ENCODE peak calls at places on chromosomes 4 and X, in nine cellular contexts. One of them, this sample, is unnamed.

GRCh38 chrX:41716767-41717473 is 7.1 kb upstream of the GPR82 start:
- DNase-seq in DMS79 treated with DMSO at 0.1 percent for 48 hours: no peak
- DNase-seq in non-pigmented ciliary epithelial cell: no peak
- DNase-seq in activated CD4-positive, CD25-positive, alpha-beta regulatory T cell treated with anti-CD3 and anti-CD28 coated beads, Interleukin-2, amount 50 U/mL, for 72 hours: no peak
- DNase-seq in occipital lobe: no peak
- DNase-seq in stimulated activated CD8-positive, alpha-beta memory T cell treated with anti-CD3 and anti-CD28 coated beads, Interleukin-2, amount 100 ng/mL, for 1 hour: no peak
- DNase-seq in dorsolateral prefrontal cortex: no peak
- DNase-seq in activated CD8-positive, alpha-beta T cell treated with anti-CD3 and anti-CD28 coated beads, Interleukin-2, amount 10 ng/mL, durations not matched to agents 7 days and 5 days: no peak
- DNase-seq in nephron progenitor cell: no peak
- DNase-seq in this sample: no peak

GRCh38 chrX:134287356-134287755 is 50.4 kb downstream of the CCDC160 start:
- DNase-seq in nephron progenitor cell: no peak
- DNase-seq in activated CD4-positive, CD25-positive, alpha-beta regulatory T cell treated with anti-CD3 and anti-CD28 coated beads, Interleukin-2, amount 50 U/mL, for 72 hours: no peak
- DNase-seq in occipital lobe: no peak
- DNase-seq in non-pigmented ciliary epithelial cell: no peak
- DNase-seq in activated CD8-positive, alpha-beta T cell treated with anti-CD3 and anti-CD28 coated beads, Interleukin-2, amount 10 ng/mL, durations not matched to agents 7 days and 5 days: no peak
- DNase-seq in dorsolateral prefrontal cortex: no peak
- DNase-seq in DMS79 treated with DMSO at 0.1 percent for 48 hours: no peak
- DNase-seq in stimulated activated CD8-positive, alpha-beta memory T cell treated with anti-CD3 and anti-CD28 coated beads, Interleukin-2, amount 100 ng/mL, for 1 hour: no peak
- DNase-seq in this sample: no peak

GRCh38 chrX:136130931-136131843 is 16.1 kb upstream of the FHL1 start:
- DNase-seq in activated CD4-positive, CD25-positive, alpha-beta regulatory T cell treated with anti-CD3 and anti-CD28 coated beads, Interleukin-2, amount 50 U/mL, for 72 hours: no peak
- DNase-seq in DMS79 treated with DMSO at 0.1 percent for 48 hours: no peak
- DNase-seq in occipital lobe: no peak
- DNase-seq in activated CD8-positive, alpha-beta T cell treated with anti-CD3 and anti-CD28 coated beads, Interleukin-2, amount 10 ng/mL, durations not matched to agents 7 days and 5 days: no peak
- DNase-seq in stimulated activated CD8-positive, alpha-beta memory T cell treated with anti-CD3 and anti-CD28 coated beads, Interleukin-2, amount 100 ng/mL, for 1 hour: no peak
- DNase-seq in dorsolateral prefrontal cortex: no peak
- DNase-seq in nephron progenitor cell: no peak
- DNase-seq in non-pigmented ciliary epithelial cell: peak; percentile 73
- DNase-seq in this sample: no peak

GRCh38 chr4:147482281-147482680 is 1.4 kb downstream of the EDNRA start:
- DNase-seq in stimulated activated CD8-positive, alpha-beta memory T cell treated with anti-CD3 and anti-CD28 coated beads, Interleukin-2, amount 100 ng/mL, for 1 hour: no peak
- DNase-seq in DMS79 treated with DMSO at 0.1 percent for 48 hours: no peak
- DNase-seq in nephron progenitor cell: no peak
- DNase-seq in non-pigmented ciliary epithelial cell: no peak
- DNase-seq in occipital lobe: no peak
- DNase-seq in activated CD4-positive, CD25-positive, alpha-beta regulatory T cell treated with anti-CD3 and anti-CD28 coated beads, Interleukin-2, amount 50 U/mL, for 72 hours: no peak
- DNase-seq in dorsolateral prefrontal cortex: no peak
- DNase-seq in activated CD8-positive, alpha-beta T cell treated with anti-CD3 and anti-CD28 coated beads, Interleukin-2, amount 10 ng/mL, durations not matched to agents 7 days and 5 days: no peak
- DNase-seq in this sample: no peak

GRCh38 chrX:10011261-10011931 is 44.2 kb downstream of the CLDN34 start:
- DNase-seq in DMS79 treated with DMSO at 0.1 percent for 48 hours: no peak
- DNase-seq in activated CD8-positive, alpha-beta T cell treated with anti-CD3 and anti-CD28 coated beads, Interleukin-2, amount 10 ng/mL, durations not matched to agents 7 days and 5 days: no peak
- DNase-seq in dorsolateral prefrontal cortex: no peak
- DNase-seq in stimulated activated CD8-positive, alpha-beta memory T cell treated with anti-CD3 and anti-CD28 coated beads, Interleukin-2, amount 100 ng/mL, for 1 hour: no peak
- DNase-seq in non-pigmented ciliary epithelial cell: no peak
- DNase-seq in occipital lobe: no peak
- DNase-seq in nephron progenitor cell: no peak
- DNase-seq in activated CD4-positive, CD25-positive, alpha-beta regulatory T cell treated with anti-CD3 and anti-CD28 coated beads, Interleukin-2, amount 50 U/mL, for 72 hours: no peak
- DNase-seq in this sample: no peak

GRCh38 chrX:9878141-9878875 is 88.8 kb upstream of the CLDN34 start:
- DNase-seq in stimulated activated CD8-positive, alpha-beta memory T cell treated with anti-CD3 and anti-CD28 coated beads, Interleukin-2, amount 100 ng/mL, for 1 hour: no peak
- DNase-seq in occipital lobe: no peak
- DNase-seq in nephron progenitor cell: no peak
- DNase-seq in DMS79 treated with DMSO at 0.1 percent for 48 hours: peak; percentile 24
- DNase-seq in dorsolateral prefrontal cortex: no peak
- DNase-seq in activated CD4-positive, CD25-positive, alpha-beta regulatory T cell treated with anti-CD3 and anti-CD28 coated beads, Interleukin-2, amount 50 U/mL, for 72 hours: no peak
- DNase-seq in non-pigmented ciliary epithelial cell: no peak
- DNase-seq in activated CD8-positive, alpha-beta T cell treated with anti-CD3 and anti-CD28 coated beads, Interleukin-2, amount 10 ng/mL, durations not matched to agents 7 days and 5 days: no peak
- DNase-seq in this sample: no peak

GRCh38 chr4:98851806-98852205 is 77.1 kb downstream of the EIF4E start:
- DNase-seq in DMS79 treated with DMSO at 0.1 percent for 48 hours: no peak
- DNase-seq in activated CD8-positive, alpha-beta T cell treated with anti-CD3 and anti-CD28 coated beads, Interleukin-2, amount 10 ng/mL, durations not matched to agents 7 days and 5 days: no peak
- DNase-seq in activated CD4-positive, CD25-positive, alpha-beta regulatory T cell treated with anti-CD3 and anti-CD28 coated beads, Interleukin-2, amount 50 U/mL, for 72 hours: no peak
- DNase-seq in occipital lobe: no peak
- DNase-seq in stimulated activated CD8-positive, alpha-beta memory T cell treated with anti-CD3 and anti-CD28 coated beads, Interleukin-2, amount 100 ng/mL, for 1 hour: no peak
- DNase-seq in non-pigmented ciliary epithelial cell: peak; percentile 31
- DNase-seq in nephron progenitor cell: no peak
- DNase-seq in dorsolateral prefrontal cortex: no peak
- DNase-seq in this sample: no peak

GRCh38 chr4:157220026-157220881 is at the start of gene GRIA2:
- DNase-seq in dorsolateral prefrontal cortex: peak; percentile 86
- DNase-seq in activated CD8-positive, alpha-beta T cell treated with anti-CD3 and anti-CD28 coated beads, Interleukin-2, amount 10 ng/mL, durations not matched to agents 7 days and 5 days: peak; percentile 51
- DNase-seq in non-pigmented ciliary epithelial cell: no peak
- DNase-seq in occipital lobe: peak; percentile 82
- DNase-seq in activated CD4-positive, CD25-positive, alpha-beta regulatory T cell treated with anti-CD3 and anti-CD28 coated beads, Interleukin-2, amount 50 U/mL, for 72 hours: no peak
- DNase-seq in nephron progenitor cell: peak; percentile 94
- DNase-seq in stimulated activated CD8-positive, alpha-beta memory T cell treated with anti-CD3 and anti-CD28 coated beads, Interleukin-2, amount 100 ng/mL, for 1 hour: no peak
- DNase-seq in DMS79 treated with DMSO at 0.1 percent for 48 hours: peak; percentile 39
- DNase-seq in this sample: no peak

GRCh38 chr4:39637572-39638357 is 900 bp downstream of the SMIM14 start:
- DNase-seq in dorsolateral prefrontal cortex: peak; percentile 60
- DNase-seq in activated CD4-positive, CD25-positive, alpha-beta regulatory T cell treated with anti-CD3 and anti-CD28 coated beads, Interleukin-2, amount 50 U/mL, for 72 hours: no peak
- DNase-seq in occipital lobe: peak; percentile 51
- DNase-seq in non-pigmented ciliary epithelial cell: no peak
- DNase-seq in nephron progenitor cell: peak; percentile 63
- DNase-seq in activated CD8-positive, alpha-beta T cell treated with anti-CD3 and anti-CD28 coated beads, Interleukin-2, amount 10 ng/mL, durations not matched to agents 7 days and 5 days: peak; percentile 41
- DNase-seq in stimulated activated CD8-positive, alpha-beta memory T cell treated with anti-CD3 and anti-CD28 coated beads, Interleukin-2, amount 100 ng/mL, for 1 hour: no peak
- DNase-seq in DMS79 treated with DMSO at 0.1 percent for 48 hours: peak; percentile 17
- DNase-seq in this sample: peak; percentile 30

GRCh38 chrX:45756562-45756961 is 555.9 kb upstream of the DIPK2B start:
- DNase-seq in stimulated activated CD8-positive, alpha-beta memory T cell treated with anti-CD3 and anti-CD28 coated beads, Interleukin-2, amount 100 ng/mL, for 1 hour: no peak
- DNase-seq in occipital lobe: no peak
- DNase-seq in nephron progenitor cell: no peak
- DNase-seq in non-pigmented ciliary epithelial cell: no peak
- DNase-seq in activated CD8-positive, alpha-beta T cell treated with anti-CD3 and anti-CD28 coated beads, Interleukin-2, amount 10 ng/mL, durations not matched to agents 7 days and 5 days: no peak
- DNase-seq in activated CD4-positive, CD25-positive, alpha-beta regulatory T cell treated with anti-CD3 and anti-CD28 coated beads, Interleukin-2, amount 50 U/mL, for 72 hours: no peak
- DNase-seq in dorsolateral prefrontal cortex: no peak
- DNase-seq in DMS79 treated with DMSO at 0.1 percent for 48 hours: peak; percentile 69
- DNase-seq in this sample: no peak

GRCh38 chr4:62006108-62006507 is 806.0 kb downstream of the ADGRL3 start:
- DNase-seq in occipital lobe: no peak
- DNase-seq in nephron progenitor cell: no peak
- DNase-seq in non-pigmented ciliary epithelial cell: no peak
- DNase-seq in activated CD4-positive, CD25-positive, alpha-beta regulatory T cell treated with anti-CD3 and anti-CD28 coated beads, Interleukin-2, amount 50 U/mL, for 72 hours: no peak
- DNase-seq in stimulated activated CD8-positive, alpha-beta memory T cell treated with anti-CD3 and anti-CD28 coated beads, Interleukin-2, amount 100 ng/mL, for 1 hour: no peak
- DNase-seq in dorsolateral prefrontal cortex: no peak
- DNase-seq in activated CD8-positive, alpha-beta T cell treated with anti-CD3 and anti-CD28 coated beads, Interleukin-2, amount 10 ng/mL, durations not matched to agents 7 days and 5 days: no peak
- DNase-seq in DMS79 treated with DMSO at 0.1 percent for 48 hours: no peak
- DNase-seq in this sample: no peak

GRCh38 chrX:71301195-71301924 is at the start of gene ITGB1BP2:
- DNase-seq in activated CD4-positive, CD25-positive, alpha-beta regulatory T cell treated with anti-CD3 and anti-CD28 coated beads, Interleukin-2, amount 50 U/mL, for 72 hours: no peak
- DNase-seq in occipital lobe: peak; percentile 0
- DNase-seq in non-pigmented ciliary epithelial cell: no peak
- DNase-seq in activated CD8-positive, alpha-beta T cell treated with anti-CD3 and anti-CD28 coated beads, Interleukin-2, amount 10 ng/mL, durations not matched to agents 7 days and 5 days: no peak
- DNase-seq in stimulated activated CD8-positive, alpha-beta memory T cell treated with anti-CD3 and anti-CD28 coated beads, Interleukin-2, amount 100 ng/mL, for 1 hour: no peak
- DNase-seq in nephron progenitor cell: no peak
- DNase-seq in DMS79 treated with DMSO at 0.1 percent for 48 hours: no peak
- DNase-seq in dorsolateral prefrontal cortex: no peak
- DNase-seq in this sample: no peak

GRCh38 chr4:173821851-173822250 is 291.8 kb upstream of the HAND2 start:
- DNase-seq in non-pigmented ciliary epithelial cell: no peak
- DNase-seq in activated CD8-positive, alpha-beta T cell treated with anti-CD3 and anti-CD28 coated beads, Interleukin-2, amount 10 ng/mL, durations not matched to agents 7 days and 5 days: no peak
- DNase-seq in DMS79 treated with DMSO at 0.1 percent for 48 hours: no peak
- DNase-seq in activated CD4-positive, CD25-positive, alpha-beta regulatory T cell treated with anti-CD3 and anti-CD28 coated beads, Interleukin-2, amount 50 U/mL, for 72 hours: no peak
- DNase-seq in stimulated activated CD8-positive, alpha-beta memory T cell treated with anti-CD3 and anti-CD28 coated beads, Interleukin-2, amount 100 ng/mL, for 1 hour: no peak
- DNase-seq in nephron progenitor cell: no peak
- DNase-seq in dorsolateral prefrontal cortex: no peak
- DNase-seq in occipital lobe: no peak
- DNase-seq in this sample: no peak

GRCh38 chrX:154748712-154749339 is 2.1 kb downstream of the GAB3 start:
- DNase-seq in DMS79 treated with DMSO at 0.1 percent for 48 hours: peak; percentile 28
- DNase-seq in occipital lobe: no peak
- DNase-seq in nephron progenitor cell: peak; percentile 33
- DNase-seq in activated CD8-positive, alpha-beta T cell treated with anti-CD3 and anti-CD28 coated beads, Interleukin-2, amount 10 ng/mL, durations not matched to agents 7 days and 5 days: peak; percentile 58
- DNase-seq in dorsolateral prefrontal cortex: no peak
- DNase-seq in non-pigmented ciliary epithelial cell: no peak
- DNase-seq in stimulated activated CD8-positive, alpha-beta memory T cell treated with anti-CD3 and anti-CD28 coated beads, Interleukin-2, amount 100 ng/mL, for 1 hour: no peak
- DNase-seq in activated CD4-positive, CD25-positive, alpha-beta regulatory T cell treated with anti-CD3 and anti-CD28 coated beads, Interleukin-2, amount 50 U/mL, for 72 hours: no peak
- DNase-seq in this sample: peak; percentile 51

GRCh38 chr4:121256346-121256745 is 92.2 kb upstream of the TNIP3 start:
- DNase-seq in dorsolateral prefrontal cortex: no peak
- DNase-seq in activated CD8-positive, alpha-beta T cell treated with anti-CD3 and anti-CD28 coated beads, Interleukin-2, amount 10 ng/mL, durations not matched to agents 7 days and 5 days: peak; percentile 71
- DNase-seq in non-pigmented ciliary epithelial cell: peak; percentile 84
- DNase-seq in stimulated activated CD8-positive, alpha-beta memory T cell treated with anti-CD3 and anti-CD28 coated beads, Interleukin-2, amount 100 ng/mL, for 1 hour: peak; percentile 20
- DNase-seq in occipital lobe: peak; percentile 11
- DNase-seq in nephron progenitor cell: no peak
- DNase-seq in DMS79 treated with DMSO at 0.1 percent for 48 hours: no peak
- DNase-seq in activated CD4-positive, CD25-positive, alpha-beta regulatory T cell treated with anti-CD3 and anti-CD28 coated beads, Interleukin-2, amount 50 U/mL, for 72 hours: no peak
- DNase-seq in this sample: no peak